ENCODE peak calls at places on chromosomes 13 and 19, in six cellular contexts. One of them, this sample, is unnamed.

GRCh38 chr19:30450945-30451344 is 78.8 kb downstream of the ZNF536 start:
- DNase-seq in prostate gland: no peak
- DNase-seq in stimulated activated naive CD4-positive, alpha-beta T cell: no peak
- DNase-seq in type B pancreatic cell: no peak
- DNase-seq in A549: no peak
- DNase-seq in stimulated activated CD8-positive, alpha-beta memory T cell treated with anti-CD3 and anti-CD28 coated beads, Interleukin-7, amount 100 ng/mL, for 48 hours: no peak
- DNase-seq in this sample: no peak

GRCh38 chr19:40358773-40359172 is 10.3 kb downstream of the PLD3 start:
- DNase-seq in prostate gland: no peak
- DNase-seq in stimulated activated naive CD4-positive, alpha-beta T cell: no peak
- DNase-seq in type B pancreatic cell: no peak
- DNase-seq in A549: no peak
- DNase-seq in stimulated activated CD8-positive, alpha-beta memory T cell treated with anti-CD3 and anti-CD28 coated beads, Interleukin-7, amount 100 ng/mL, for 48 hours: no peak
- DNase-seq in this sample: no peak

GRCh38 chr19:3893509-3894179 is 13.2 kb downstream of the ATCAY start:
- DNase-seq in prostate gland: no peak
- DNase-seq in stimulated activated naive CD4-positive, alpha-beta T cell: no peak
- DNase-seq in type B pancreatic cell: no peak
- DNase-seq in A549: no peak
- DNase-seq in stimulated activated CD8-positive, alpha-beta memory T cell treated with anti-CD3 and anti-CD28 coated beads, Interleukin-7, amount 100 ng/mL, for 48 hours: no peak
- DNase-seq in this sample: no peak

GRCh38 chr13:99382428-99383133 is 75.4 kb upstream of the GPR183 start:
- DNase-seq in prostate gland: no peak
- DNase-seq in stimulated activated naive CD4-positive, alpha-beta T cell: no peak
- DNase-seq in type B pancreatic cell: no peak
- DNase-seq in A549: no peak
- DNase-seq in stimulated activated CD8-positive, alpha-beta memory T cell treated with anti-CD3 and anti-CD28 coated beads, Interleukin-7, amount 100 ng/mL, for 48 hours: no peak
- DNase-seq in this sample: no peak

GRCh38 chr19:47540748-47541147 is 25.9 kb upstream of the NAPA start:
- DNase-seq in prostate gland: no peak
- DNase-seq in stimulated activated naive CD4-positive, alpha-beta T cell: peak
- DNase-seq in type B pancreatic cell: no peak
- DNase-seq in A549: peak
- DNase-seq in stimulated activated CD8-positive, alpha-beta memory T cell treated with anti-CD3 and anti-CD28 coated beads, Interleukin-7, amount 100 ng/mL, for 48 hours: no peak
- DNase-seq in this sample: peak

GRCh38 chr13:101116826-101117225 is 299.5 kb downstream of the NALCN start:
- DNase-seq in prostate gland: no peak
- DNase-seq in stimulated activated naive CD4-positive, alpha-beta T cell: no peak
- DNase-seq in type B pancreatic cell: no peak
- DNase-seq in A549: no peak
- DNase-seq in stimulated activated CD8-positive, alpha-beta memory T cell treated with anti-CD3 and anti-CD28 coated beads, Interleukin-7, amount 100 ng/mL, for 48 hours: no peak
- DNase-seq in this sample: no peak

GRCh38 chr19:49473868-49474544 is at the start of gene FLT3LG:
- DNase-seq in prostate gland: peak
- DNase-seq in stimulated activated naive CD4-positive, alpha-beta T cell: peak
- DNase-seq in type B pancreatic cell: no peak
- DNase-seq in A549: peak
- DNase-seq in stimulated activated CD8-positive, alpha-beta memory T cell treated with anti-CD3 and anti-CD28 coated beads, Interleukin-7, amount 100 ng/mL, for 48 hours: peak
- DNase-seq in this sample: peak

GRCh38 chr13:23739597-23739996 is 149.6 kb downstream of the MIPEP start:
- DNase-seq in prostate gland: no peak
- DNase-seq in stimulated activated naive CD4-positive, alpha-beta T cell: no peak
- DNase-seq in type B pancreatic cell: no peak
- DNase-seq in A549: no peak
- DNase-seq in stimulated activated CD8-positive, alpha-beta memory T cell treated with anti-CD3 and anti-CD28 coated beads, Interleukin-7, amount 100 ng/mL, for 48 hours: no peak
- DNase-seq in this sample: no peak